ENCODE peak calls at places on chromosomes 2 and 18, in ten cellular contexts. W is stomach, P is HL-60, L is suprapubic skin, U is sigmoid colon, H is GM12891, N is GM23338, T is GM12892, M is endothelial cell of umbilical vein, V is transverse colon. C is an unnamed sample.

GRCh38 chr2:100767224-100767653 is 52.7 kb upstream of the NPAS2 start:
- DNase-seq in T (no peak), V (no peak), U (no peak), N (no peak), P (no peak), W (no peak), H (no peak), M (peak), L (no peak), C (peak)

GRCh38 chr2:37287966-37288365 is 36.7 kb downstream of the PRKD3 start:
- DNase-seq in V (no peak), P (no peak), W (no peak), N (peak), U (no peak), T (no peak), L (no peak), M (no peak), H (no peak), C (no peak)

GRCh38 chr2:100653449-100654045 is 90.8 kb downstream of the PDCL3 start:
- DNase-seq in M (no peak), W (no peak), V (no peak), P (no peak), U (no peak), T (no peak), H (no peak), N (no peak), L (no peak), C (no peak)

GRCh38 chr2:1140389-1141003 is 189.8 kb downstream of the SNTG2 start:
- DNase-seq in U (no peak), L (no peak), N (peak), V (no peak), H (peak), P (no peak), W (no peak), M (no peak), T (no peak), C (no peak)

GRCh38 chr2:214782671-214783070 is 26.8 kb downstream of the BARD1 start:
- DNase-seq in W (no peak), V (no peak), T (no peak), H (no peak), L (no peak), N (no peak), M (peak), U (no peak), P (no peak), C (no peak)

GRCh38 chr18:79760881-79761280 is 36.9 kb upstream of the KCNG2 start:
- DNase-seq in T (no peak), P (no peak), H (no peak), V (no peak), W (no peak), N (no peak), L (no peak), U (peak), M (no peak), C (no peak)

GRCh38 chr2:40361478-40361877 is 90.4 kb downstream of the SLC8A1 start:
- DNase-seq in L (no peak), H (no peak), W (no peak), P (no peak), V (no peak), U (no peak), T (no peak), N (no peak), M (no peak), C (no peak)

GRCh38 chr2:56132138-56132537 is 51.7 kb upstream of the CCDC85A start:
- DNase-seq in U (no peak), W (no peak), V (no peak), N (peak), L (no peak), T (no peak), M (peak), P (no peak), H (peak), C (no peak)

GRCh38 chr2:173264603-173265366 is 89.9 kb upstream of the CDCA7 start:
- DNase-seq in P (peak), T (peak), M (no peak), N (peak), H (peak), V (peak), W (no peak), U (no peak), L (no peak), C (no peak)

GRCh38 chr2:62787381-62787780 is 81.9 kb downstream of the EHBP1 start:
- DNase-seq in W (no peak), L (no peak), H (no peak), V (no peak), U (no peak), M (peak), N (peak), T (no peak), P (no peak), C (no peak)

GRCh38 chr2:69505710-69506109 is 68.5 kb upstream of the NFU1 start:
- DNase-seq in H (no peak), L (no peak), W (no peak), T (no peak), P (no peak), M (no peak), U (no peak), V (no peak), N (no peak), C (no peak)

GRCh38 chr18:63505566-63506335 is 29.0 kb downstream of the SERPINB5 start:
- DNase-seq in P (no peak), U (no peak), H (no peak), W (no peak), L (no peak), T (no peak), M (peak), N (peak), V (peak), C (no peak)

GRCh38 chr2:57959380-57959779 is 87.2 kb upstream of the VRK2 start:
- DNase-seq in V (no peak), P (no peak), L (no peak), W (no peak), H (no peak), N (peak), U (no peak), T (no peak), M (no peak), C (no peak)

GRCh38 chr2:6881036-6881435 is 3.5 kb downstream of the RSAD2 start:
- DNase-seq in H (no peak), P (no peak), W (no peak), N (no peak), T (no peak), L (no peak), V (no peak), M (no peak), U (no peak), C (no peak)
- TF ChIP-seq POLR2AphosphoS5 in H (no peak), P (no peak), W (no peak), N (no peak), T (no peak), L (no peak), V (no peak), M (no peak), U (no peak), C (no peak)

GRCh38 chr2:32159678-32160077 is 6.0 kb upstream of the SLC30A6 start:
- DNase-seq in V (no peak), M (no peak), H (no peak), P (no peak), T (no peak), W (no peak), N (no peak), L (no peak), U (no peak), C (no peak)
- TF ChIP-seq POLR2AphosphoS5 in V (no peak), M (no peak), H (no peak), P (no peak), T (no peak), W (no peak), N (no peak), L (no peak), U (no peak), C (no peak)

DNA sequence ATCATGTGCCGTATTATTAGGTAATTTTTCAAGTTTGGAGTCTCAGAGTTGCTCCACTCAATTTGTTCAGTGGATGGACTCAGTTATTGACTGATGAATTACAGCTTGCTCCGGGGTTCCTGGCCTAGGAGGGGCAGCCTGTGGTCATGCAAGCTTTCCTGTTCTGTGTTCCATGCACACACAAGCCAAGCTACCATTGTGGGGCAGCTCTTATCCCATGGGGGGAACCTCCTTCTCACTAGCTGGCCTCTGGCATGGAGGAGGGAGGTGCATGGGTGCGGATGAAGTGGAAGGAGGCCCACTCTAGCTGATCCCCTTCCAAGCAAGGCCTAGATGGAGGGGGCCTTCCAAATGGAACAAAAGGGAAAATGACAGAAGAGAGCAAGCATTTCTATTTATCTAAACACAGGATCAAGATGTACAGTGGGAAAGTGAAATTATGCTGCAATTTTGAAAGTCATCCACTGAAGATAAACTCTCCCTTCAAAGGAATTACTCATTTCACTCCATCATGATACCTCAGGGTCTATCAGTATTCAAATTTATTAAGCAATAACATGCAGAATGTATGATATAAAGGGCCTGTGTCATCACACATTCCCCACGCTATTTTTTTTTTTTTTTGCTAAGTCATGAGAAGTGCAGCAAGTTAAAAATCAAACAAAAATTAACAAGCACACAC is 202.7 kb upstream of the SMAD2 start:
- DNase-seq in N (no peak), P (no peak), W (no peak), L (no peak), H (no peak), U (no peak), M (no peak), T (no peak), V (no peak), C (no peak)
- TF ChIP-seq POLR2AphosphoS5 in N (no peak), P (no peak), W (no peak), L (no peak), H (no peak), U (peak), M (no peak), T (no peak), V (no peak), C (no peak)

DNA sequence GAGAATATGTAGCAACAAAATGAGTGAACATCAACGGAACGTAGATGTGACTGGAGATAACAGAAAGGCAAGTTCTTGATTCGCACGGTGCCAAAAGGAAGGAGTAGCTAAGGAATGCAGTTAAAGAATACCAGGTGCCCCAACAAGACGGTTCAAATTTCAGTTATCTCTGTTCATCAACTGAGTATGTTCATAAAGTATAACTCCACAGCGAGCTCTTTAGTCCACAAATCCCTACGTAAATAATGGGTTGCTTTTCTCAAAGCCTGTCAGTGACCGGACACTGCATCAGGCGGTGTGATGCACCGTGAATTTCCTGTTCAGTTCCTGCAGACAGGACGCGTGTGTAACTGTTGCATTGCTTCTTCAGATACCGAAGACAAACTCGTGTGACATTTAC is 91.8 kb downstream of the NOL10 start:
- DNase-seq in V (no peak), M (no peak), P (no peak), T (no peak), U (no peak), L (no peak), H (no peak), N (no peak), W (no peak), C (no peak)
- TF ChIP-seq POLR2AphosphoS5 in V (no peak), M (no peak), P (no peak), T (no peak), U (no peak), L (no peak), H (no peak), N (no peak), W (no peak), C (no peak)

GRCh38 chr18:11980148-11980554 is 1.2 kb upstream of the IMPA2 start:
- DNase-seq in V (no peak), T (no peak), W (no peak), H (no peak), L (no peak), N (no peak), P (no peak), M (no peak), U (no peak), C (no peak)
- TF ChIP-seq POLR2AphosphoS5 in V (no peak), T (no peak), W (no peak), H (no peak), L (no peak), N (no peak), P (no peak), M (no peak), U (no peak), C (no peak)

GRCh38 chr2:230684222-230685164 is 28.1 kb upstream of the CAB39 start:
- DNase-seq in L (no peak), N (no peak), V (peak), T (no peak), M (peak), U (no peak), H (no peak), P (no peak), W (peak), C (no peak)
- TF ChIP-seq POLR2AphosphoS5 in L (no peak), N (no peak), V (no peak), T (no peak), M (no peak), U (no peak), H (no peak), P (no peak), W (no peak), C (no peak)

GRCh38 chr2:150697596-150697995 is 210.1 kb upstream of the RND3 start:
- DNase-seq in L (no peak), T (no peak), U (no peak), P (no peak), H (no peak), M (peak), W (no peak), N (no peak), V (no peak), C (no peak)
- TF ChIP-seq POLR2AphosphoS5 in L (no peak), T (no peak), U (peak), P (no peak), H (no peak), M (no peak), W (no peak), N (no peak), V (no peak), C (no peak)

GRCh38 chr18:3250237-3251107 is 2.9 kb downstream of the MYL12A start:
- DNase-seq in H (no peak), W (no peak), N (no peak), L (no peak), M (peak), T (no peak), V (no peak), P (no peak), U (no peak), C (no peak)
- TF ChIP-seq POLR2AphosphoS5 in H (no peak), W (no peak), N (no peak), L (no peak), M (no peak), T (peak), V (no peak), P (no peak), U (no peak), C (no peak)

GRCh38 chr18:53795610-53796009 is 428.9 kb downstream of the MBD2 start:
- DNase-seq in H (no peak), L (no peak), W (no peak), T (no peak), N (no peak), P (no peak), V (no peak), U (no peak), M (no peak), C (no peak)

GRCh38 chr18:53795061-53795460 is 429.4 kb downstream of the MBD2 start:
- DNase-seq in U (no peak), W (no peak), H (no peak), P (no peak), T (no peak), N (no peak), M (no peak), V (no peak), L (no peak), C (no peak)

GRCh38 chr18:53798516-53798915 is 426.0 kb downstream of the MBD2 start:
- DNase-seq in T (no peak), V (no peak), L (no peak), P (no peak), N (no peak), U (no peak), M (no peak), W (no peak), H (no peak), C (no peak)

GRCh38 chr18:53797998-53798397 is 426.5 kb downstream of the MBD2 start:
- DNase-seq in U (no peak), T (no peak), L (no peak), W (no peak), V (peak), H (no peak), P (no peak), N (no peak), M (no peak), C (no peak)

GRCh38 chr18:53796042-53796729 is 428.3 kb downstream of the MBD2 start:
- DNase-seq in W (no peak), H (no peak), P (peak), U (no peak), L (no peak), M (no peak), N (no peak), T (no peak), V (no peak), C (no peak)
- TF ChIP-seq POLR2AphosphoS5 in W (no peak), H (no peak), P (no peak), U (no peak), L (no peak), M (no peak), N (no peak), T (no peak), V (no peak), C (no peak)

GRCh38 chr2:149221898-149222297 is 108.5 kb upstream of the LYPD6 start:
- DNase-seq in M (no peak), U (no peak), W (no peak), N (peak), T (no peak), P (no peak), L (no peak), H (no peak), V (no peak), C (no peak)

GRCh38 chr2:149225446-149225845 is 104.9 kb upstream of the LYPD6 start:
- DNase-seq in P (no peak), M (no peak), V (no peak), N (no peak), U (no peak), L (no peak), T (no peak), H (no peak), W (no peak), C (no peak)

GRCh38 chr2:149221002-149221401 is 109.4 kb upstream of the LYPD6 start:
- DNase-seq in V (no peak), H (no peak), T (no peak), U (no peak), W (no peak), N (no peak), M (no peak), P (no peak), L (no peak), C (no peak)

GRCh38 chr2:149224458-149224857 is 105.9 kb upstream of the LYPD6 start:
- DNase-seq in M (no peak), H (no peak), P (no peak), L (no peak), W (peak), T (no peak), V (no peak), U (no peak), N (no peak), C (no peak)

DNA sequence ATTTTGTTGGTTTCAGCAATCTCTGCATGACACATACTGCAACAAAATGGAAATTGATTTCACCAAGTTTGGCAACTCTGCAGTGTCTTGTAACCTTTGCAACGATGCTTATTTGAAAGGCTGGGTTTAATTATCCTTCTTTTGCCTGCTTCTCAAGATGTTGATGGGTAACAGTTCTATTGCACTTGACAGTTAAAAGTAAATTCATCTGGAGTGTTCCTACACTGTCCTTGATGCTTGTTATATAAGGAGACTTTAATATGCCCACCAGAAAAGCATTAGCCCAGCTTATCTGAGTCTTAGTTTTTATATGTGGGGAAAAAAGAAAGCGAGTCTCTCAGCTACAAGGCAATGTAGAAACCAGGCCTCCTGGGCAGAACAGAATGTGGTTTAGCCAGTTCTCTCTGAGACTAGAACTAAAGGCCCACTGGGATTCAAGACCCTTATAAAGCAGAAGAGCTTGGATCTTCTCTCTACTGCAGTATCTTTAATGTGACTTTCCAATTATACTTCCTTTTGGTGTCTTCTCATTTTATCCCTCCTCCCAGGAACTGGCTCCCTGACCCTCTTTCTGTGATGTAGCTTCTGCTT is 106.8 kb upstream of the LYPD6 start:
- DNase-seq in H (no peak), V (no peak), M (no peak), N (peak), P (no peak), T (no peak), L (no peak), U (no peak), W (no peak), C (no peak)
- TF ChIP-seq POLR2AphosphoS5 in H (no peak), V (no peak), M (no peak), N (no peak), P (no peak), T (no peak), L (no peak), U (no peak), W (no peak), C (no peak)